ENCODE peak calls at places on chromosomes 4 and X, in nine cellular contexts. P, R, I, F, O, K, L, N and D are unnamed samples.

GRCh38 chrX:53714580-53715335 is 28.2 kb upstream of the HUWE1 start:
- DNase-seq in P (no peak), R (no peak), I (no peak), F (peak; percentile 38), O (peak; percentile 26), K (peak; percentile 72), L (peak; percentile 65), N (no peak), D (peak; percentile 90)

GRCh38 chr4:145852256-145852839 is 86.3 kb downstream of the ZNF827 start:
- DNase-seq in P (peak; percentile 19), R (no peak), I (no peak), F (peak; percentile 52), O (no peak), K (no peak), L (no peak), N (no peak), D (no peak)

GRCh38 chr4:152189451-152190179 is 346.3 kb downstream of the FBXW7 start:
- DNase-seq in P (no peak), R (no peak), I (peak; percentile 82), F (no peak), O (no peak), K (peak; percentile 54), L (no peak), N (peak; percentile 28), D (no peak)

GRCh38 chrX:1323315-1323714 is 13.3 kb upstream of the IL3RA start:
- DNase-seq in P (peak; percentile 74), R (no peak), I (no peak), F (no peak), O (no peak), K (peak; percentile 79), L (peak; percentile 42), N (no peak), D (peak; percentile 88)

GRCh38 chrX:281166-281999 is at the start of gene PLCXD1:
- DNase-seq in P (no peak), R (no peak), I (no peak), F (peak; percentile 34), O (peak; percentile 24), K (peak; percentile 84), L (no peak), N (peak; percentile 52), D (no peak)

GRCh38 chr4:20474119-20474518 is 222.4 kb downstream of the SLIT2 start:
- DNase-seq in P (no peak), R (no peak), I (no peak), F (peak; percentile 57), O (peak; percentile 22), K (no peak), L (no peak), N (no peak), D (no peak)

GRCh38 chrX:55489315-55490009 is at the start of gene USP51:
- DNase-seq in P (no peak), R (no peak), I (no peak), F (peak; percentile 8), O (no peak), K (peak; percentile 5), L (peak; percentile 41), N (peak; percentile 9), D (peak; percentile 41)

GRCh38 chr4:1830234-1830633 is 25.7 kb downstream of the LETM1 start:
- DNase-seq in P (no peak), R (no peak), I (no peak), F (no peak), O (no peak), K (no peak), L (no peak), N (no peak), D (no peak)

GRCh38 chrX:140661657-140662056 is 47.9 kb upstream of the LINC00632 start:
- DNase-seq in P (no peak), R (no peak), I (no peak), F (peak; percentile 0), O (peak; percentile 1), K (no peak), L (no peak), N (no peak), D (no peak)

GRCh38 chrX:120115438-120115963 is at the start of gene RHOXF1:
- DNase-seq in P (no peak), R (no peak), I (no peak), F (no peak), O (no peak), K (no peak), L (no peak), N (no peak), D (no peak)

GRCh38 chr4:41933997-41934812 is 1.0 kb upstream of the TMEM33 start:
- DNase-seq in P (peak; percentile 92), R (no peak), I (peak; percentile 86), F (no peak), O (no peak), K (no peak), L (no peak), N (no peak), D (peak; percentile 97)

GRCh38 chrX:437636-438390 is 51.1 kb upstream of the PPP2R3B start:
- DNase-seq in P (no peak), R (no peak), I (no peak), F (no peak), O (no peak), K (no peak), L (no peak), N (no peak), D (no peak)

GRCh38 chrX:107626481-107626880 is 1.8 kb upstream of the PRPS1 start:
- DNase-seq in P (no peak), R (no peak), I (no peak), F (no peak), O (no peak), K (no peak), L (no peak), N (no peak), D (no peak)

GRCh38 chr4:54384563-54384962 is 155.5 kb downstream of the PDGFRA start:
- DNase-seq in P (no peak), R (no peak), I (peak; percentile 32), F (peak; percentile 60), O (peak; percentile 23), K (peak; percentile 7), L (peak; percentile 22), N (no peak), D (peak; percentile 46)

GRCh38 chr4:90061881-90062280 is 65.3 kb upstream of the CCSER1 start:
- DNase-seq in P (no peak), R (no peak), I (no peak), F (no peak), O (no peak), K (no peak), L (no peak), N (no peak), D (no peak)

GRCh38 chr4:184860018-184860530 is 34.3 kb upstream of the ACSL1 start:
- DNase-seq in P (no peak), R (no peak), I (no peak), F (peak; percentile 15), O (no peak), K (no peak), L (no peak), N (no peak), D (peak; percentile 79)

GRCh38 chr4:76801621-76802545 is 96.1 kb downstream of the SOWAHB start:
- DNase-seq in P (no peak), R (no peak), I (no peak), F (peak; percentile 14), O (no peak), K (no peak), L (no peak), N (no peak), D (no peak)

GRCh38 chr4:39706334-39706733 is 8.4 kb downstream of the UBE2K start:
- DNase-seq in P (peak; percentile 27), R (no peak), I (no peak), F (peak; percentile 89), O (peak; percentile 49), K (no peak), L (no peak), N (no peak), D (no peak)

GRCh38 chr4:18100657-18101056 is 79.1 kb upstream of the LCORL start:
- DNase-seq in P (no peak), R (no peak), I (no peak), F (no peak), O (no peak), K (no peak), L (no peak), N (no peak), D (no peak)

GRCh38 chr4:155566241-155566823 is 100.3 kb upstream of the GUCY1A1 start:
- DNase-seq in P (no peak), R (no peak), I (no peak), F (peak; percentile 14), O (no peak), K (no peak), L (no peak), N (no peak), D (no peak)

GRCh38 chrX:20116087-20116574 is 576 bp downstream of the MAP7D2 start:
- DNase-seq in P (no peak), R (no peak), I (peak; percentile 58), F (no peak), O (no peak), K (no peak), L (no peak), N (no peak), D (no peak)

GRCh38 chr4:84778041-84778440 is 188.4 kb downstream of the WDFY3 start:
- DNase-seq in P (no peak), R (no peak), I (no peak), F (peak; percentile 43), O (no peak), K (no peak), L (no peak), N (no peak), D (no peak)

GRCh38 chr4:146302833-146303232 is 88.5 kb downstream of the REELD1 start:
- DNase-seq in P (no peak), R (no peak), I (no peak), F (no peak), O (no peak), K (no peak), L (no peak), N (no peak), D (no peak)